ENCODE peak calls at places on chromosome 7, in nine cellular contexts. L, O, J, V, U, S, Q, F and C are unnamed samples.

GRCh38 chr7:73971315-73971700 is 56.7 kb upstream of the ELN start:
- DNase-seq in L (no peak), O (peak), J (no peak), V (no peak), U (no peak), S (no peak), Q (no peak), F (no peak), C (no peak)

GRCh38 chr7:18849130-18849529 is 268.3 kb downstream of the TWIST1 start:
- DNase-seq in L (no peak), O (no peak), J (peak), V (no peak), U (no peak), S (no peak), Q (no peak), F (no peak), C (no peak)

GRCh38 chr7:34081931-34082330 is 176.6 kb downstream of the BMPER start:
- DNase-seq in L (no peak), O (no peak), J (no peak), V (no peak), U (no peak), S (no peak), Q (no peak), F (no peak), C (no peak)

GRCh38 chr7:3494890-3495289 is 193.8 kb downstream of the SDK1 start:
- DNase-seq in L (no peak), O (no peak), J (no peak), V (no peak), U (no peak), S (no peak), Q (no peak), F (no peak), C (no peak)

GRCh38 chr7:30276203-30276900 is 8.0 kb upstream of the ZNRF2 start:
- DNase-seq in L (no peak), O (peak), J (peak), V (peak), U (peak), S (no peak), Q (no peak), F (peak), C (peak)

GRCh38 chr7:33743594-33743993 is 161.7 kb upstream of the BMPER start:
- DNase-seq in L (no peak), O (no peak), J (peak), V (no peak), U (no peak), S (no peak), Q (no peak), F (no peak), C (no peak)

GRCh38 chr7:47371733-47372368 is 210.1 kb downstream of the TNS3 start:
- DNase-seq in L (no peak), O (no peak), J (peak), V (no peak), U (no peak), S (peak), Q (peak), F (peak), C (peak)

GRCh38 chr7:70728873-70729552 is 402.9 kb upstream of the GALNT17 start:
- DNase-seq in L (no peak), O (no peak), J (no peak), V (no peak), U (no peak), S (no peak), Q (no peak), F (no peak), C (no peak)

GRCh38 chr7:101538596-101539459 is 90.3 kb downstream of the MYL10 start:
- DNase-seq in L (no peak), O (peak), J (peak), V (peak), U (peak), S (peak), Q (peak), F (peak), C (no peak)

GRCh38 chr7:19111474-19112143 is 5.8 kb downstream of the TWIST1 start:
- DNase-seq in L (no peak), O (no peak), J (no peak), V (no peak), U (no peak), S (no peak), Q (no peak), F (no peak), C (no peak)

GRCh38 chr7:77687747-77688144 is 8.5 kb upstream of the RSBN1L start:
- DNase-seq in L (no peak), O (no peak), J (no peak), V (peak), U (no peak), S (no peak), Q (no peak), F (no peak), C (no peak)

GRCh38 chr7:141700848-141701371 is 1.1 kb downstream of the DENND11 start:
- DNase-seq in L (no peak), O (peak), J (no peak), V (peak), U (no peak), S (no peak), Q (no peak), F (no peak), C (no peak)

GRCh38 chr7:117350027-117350426 is 27.2 kb upstream of the WNT2 start:
- DNase-seq in L (no peak), O (no peak), J (no peak), V (no peak), U (peak), S (no peak), Q (no peak), F (no peak), C (no peak)

GRCh38 chr7:105448181-105448580 is 59.5 kb upstream of the SRPK2 start:
- DNase-seq in L (no peak), O (peak), J (no peak), V (no peak), U (no peak), S (no peak), Q (no peak), F (no peak), C (no peak)

GRCh38 chr7:2729893-2730716 is 42.1 kb downstream of the AMZ1 start:
- DNase-seq in L (peak), O (no peak), J (no peak), V (no peak), U (no peak), S (no peak), Q (peak), F (no peak), C (no peak)

GRCh38 chr7:55250313-55250712 is 114.8 kb upstream of the LANCL2 start:
- DNase-seq in L (no peak), O (no peak), J (peak), V (no peak), U (peak), S (no peak), Q (no peak), F (peak), C (no peak)

GRCh38 chr7:722847-723246 is 3.7 kb upstream of the DNAAF5 start:
- DNase-seq in L (no peak), O (no peak), J (no peak), V (no peak), U (no peak), S (no peak), Q (no peak), F (no peak), C (no peak)

GRCh38 chr7:74505426-74506328 is 52.0 kb downstream of the GTF2IRD1 start:
- DNase-seq in L (no peak), O (no peak), J (no peak), V (no peak), U (no peak), S (no peak), Q (no peak), F (no peak), C (no peak)

GRCh38 chr7:25858562-25859411 is 293.2 kb upstream of the NFE2L3 start:
- DNase-seq in L (no peak), O (no peak), J (no peak), V (peak), U (no peak), S (no peak), Q (no peak), F (no peak), C (no peak)

GRCh38 chr7:101174322-101174854 is 5.7 kb downstream of the NAT16 start:
- DNase-seq in L (no peak), O (no peak), J (no peak), V (no peak), U (no peak), S (no peak), Q (no peak), F (no peak), C (no peak)